ENCODE peak calls at places on chromosomes 13 and 19, in ten cellular contexts. One of them, this sample, is unnamed. For H3K27me3, the result is how much of the 10 kb centered on the place peaks cover.

GRCh38 chr19:39237200-39238184 is 7.3 kb downstream of the IFNL3 start:
- DNase-seq in iPS DF 6.9: no peak
- DNase-seq in heart left ventricle: no peak
- DNase-seq in naive thymus-derived CD4-positive, alpha-beta T cell: peak
- DNase-seq in CD8-positive, alpha-beta memory T cell: peak
- DNase-seq in body of pancreas: peak
- DNase-seq in ovary: no peak
- DNase-seq in neuronal stem cell: no peak
- DNase-seq in astrocyte: no peak
- DNase-seq in endothelial cell of umbilical vein: no peak
- DNase-seq in this sample: no peak

GRCh38 chr13:50244355-50244912 is 229.2 kb downstream of the KCNRG start:
- DNase-seq in iPS DF 6.9: no peak
- DNase-seq in heart left ventricle: no peak
- DNase-seq in naive thymus-derived CD4-positive, alpha-beta T cell: no peak
- DNase-seq in CD8-positive, alpha-beta memory T cell: no peak
- DNase-seq in body of pancreas: no peak
- DNase-seq in ovary: no peak
- DNase-seq in neuronal stem cell: no peak
- DNase-seq in astrocyte: peak
- DNase-seq in endothelial cell of umbilical vein: peak
- DNase-seq in this sample: no peak

GRCh38 chr19:2302319-2303208 is 5.4 kb downstream of the LINGO3 start:
- DNase-seq in iPS DF 6.9: no peak
- DNase-seq in heart left ventricle: peak
- DNase-seq in naive thymus-derived CD4-positive, alpha-beta T cell: peak
- DNase-seq in CD8-positive, alpha-beta memory T cell: no peak
- DNase-seq in body of pancreas: peak
- DNase-seq in ovary: no peak
- DNase-seq in neuronal stem cell: peak
- DNase-seq in astrocyte: peak
- DNase-seq in endothelial cell of umbilical vein: peak
- DNase-seq in this sample: no peak

GRCh38 chr13:76086729-76087128 is 450.6 kb downstream of the LMO7 start:
- DNase-seq in iPS DF 6.9: no peak
- DNase-seq in heart left ventricle: no peak
- DNase-seq in naive thymus-derived CD4-positive, alpha-beta T cell: no peak
- DNase-seq in CD8-positive, alpha-beta memory T cell: no peak
- DNase-seq in body of pancreas: no peak
- DNase-seq in ovary: no peak
- DNase-seq in neuronal stem cell: peak
- DNase-seq in astrocyte: no peak
- DNase-seq in endothelial cell of umbilical vein: no peak
- DNase-seq in this sample: no peak

GRCh38 chr19:5877869-5878268 is 7.5 kb upstream of the FUT5 start:
- DNase-seq in iPS DF 6.9: no peak
- DNase-seq in heart left ventricle: no peak
- DNase-seq in naive thymus-derived CD4-positive, alpha-beta T cell: no peak
- DNase-seq in CD8-positive, alpha-beta memory T cell: no peak
- DNase-seq in body of pancreas: no peak
- DNase-seq in ovary: no peak
- DNase-seq in neuronal stem cell: peak
- DNase-seq in astrocyte: no peak
- DNase-seq in endothelial cell of umbilical vein: no peak
- DNase-seq in this sample: no peak

GRCh38 chr19:12708641-12709040 is 12.2 kb upstream of the FBXW9 start:
- DNase-seq in iPS DF 6.9: no peak
- DNase-seq in heart left ventricle: no peak
- DNase-seq in naive thymus-derived CD4-positive, alpha-beta T cell: no peak
- DNase-seq in CD8-positive, alpha-beta memory T cell: no peak
- DNase-seq in body of pancreas: no peak
- DNase-seq in ovary: no peak
- DNase-seq in neuronal stem cell: no peak
- DNase-seq in astrocyte: no peak
- DNase-seq in endothelial cell of umbilical vein: no peak
- DNase-seq in this sample: no peak

GRCh38 chr13:89407357-89407756 is 1736.2 kb downstream of the SLITRK5 start:
- DNase-seq in iPS DF 6.9: no peak
- DNase-seq in heart left ventricle: no peak
- DNase-seq in naive thymus-derived CD4-positive, alpha-beta T cell: no peak
- DNase-seq in CD8-positive, alpha-beta memory T cell: no peak
- DNase-seq in body of pancreas: no peak
- DNase-seq in ovary: no peak
- DNase-seq in neuronal stem cell: no peak
- DNase-seq in astrocyte: no peak
- DNase-seq in endothelial cell of umbilical vein: no peak
- DNase-seq in this sample: no peak

GRCh38 chr19:9498183-9498902 is at the start of gene ZNF560:
- DNase-seq in iPS DF 6.9: peak
- DNase-seq in heart left ventricle: no peak
- DNase-seq in naive thymus-derived CD4-positive, alpha-beta T cell: no peak
- DNase-seq in CD8-positive, alpha-beta memory T cell: no peak
- DNase-seq in body of pancreas: no peak
- DNase-seq in ovary: peak
- DNase-seq in neuronal stem cell: no peak
- DNase-seq in astrocyte: peak
- DNase-seq in endothelial cell of umbilical vein: no peak
- DNase-seq in this sample: peak

GRCh38 chr19:19551862-19552192 is 13.8 kb downstream of the CILP2 start:
- DNase-seq in iPS DF 6.9: no peak
- DNase-seq in heart left ventricle: no peak
- DNase-seq in naive thymus-derived CD4-positive, alpha-beta T cell: no peak
- DNase-seq in CD8-positive, alpha-beta memory T cell: no peak
- DNase-seq in body of pancreas: no peak
- DNase-seq in ovary: no peak
- DNase-seq in neuronal stem cell: no peak
- DNase-seq in astrocyte: peak
- DNase-seq in endothelial cell of umbilical vein: no peak
- DNase-seq in this sample: no peak

GRCh38 chr13:38872693-38873092 is 117.9 kb downstream of the STOML3 start:
- DNase-seq in iPS DF 6.9: peak
- DNase-seq in heart left ventricle: no peak
- DNase-seq in naive thymus-derived CD4-positive, alpha-beta T cell: peak
- DNase-seq in CD8-positive, alpha-beta memory T cell: peak
- DNase-seq in body of pancreas: peak
- DNase-seq in ovary: peak
- DNase-seq in neuronal stem cell: peak
- DNase-seq in astrocyte: peak
- DNase-seq in endothelial cell of umbilical vein: peak
- DNase-seq in this sample: peak

GRCh38 chr13:52344108-52344507 is 61.9 kb downstream of the THSD1 start:
- DNase-seq in iPS DF 6.9: no peak
- DNase-seq in heart left ventricle: no peak
- DNase-seq in naive thymus-derived CD4-positive, alpha-beta T cell: no peak
- DNase-seq in CD8-positive, alpha-beta memory T cell: no peak
- DNase-seq in body of pancreas: no peak
- DNase-seq in ovary: no peak
- DNase-seq in neuronal stem cell: no peak
- DNase-seq in astrocyte: no peak
- DNase-seq in endothelial cell of umbilical vein: no peak
- DNase-seq in this sample: no peak

GRCh38 chr19:4414800-4415251 is 12.4 kb downstream of the CHAF1A start:
- DNase-seq in iPS DF 6.9: no peak
- DNase-seq in heart left ventricle: no peak
- DNase-seq in naive thymus-derived CD4-positive, alpha-beta T cell: no peak
- DNase-seq in CD8-positive, alpha-beta memory T cell: no peak
- DNase-seq in body of pancreas: no peak
- DNase-seq in ovary: peak
- DNase-seq in neuronal stem cell: no peak
- DNase-seq in astrocyte: no peak
- DNase-seq in endothelial cell of umbilical vein: no peak
- DNase-seq in this sample: no peak

GRCh38 chr19:7137120-7137519 is 67.6 kb downstream of the ZNF557 start:
- DNase-seq in iPS DF 6.9: no peak
- DNase-seq in heart left ventricle: no peak
- DNase-seq in naive thymus-derived CD4-positive, alpha-beta T cell: no peak
- DNase-seq in CD8-positive, alpha-beta memory T cell: no peak
- DNase-seq in body of pancreas: no peak
- DNase-seq in ovary: no peak
- DNase-seq in neuronal stem cell: no peak
- DNase-seq in astrocyte: no peak
- DNase-seq in endothelial cell of umbilical vein: no peak
- DNase-seq in this sample: no peak

GRCh38 chr13:111950697-111951096 is 116.3 kb upstream of the SOX1 start:
- DNase-seq in iPS DF 6.9: no peak
- DNase-seq in heart left ventricle: no peak
- DNase-seq in naive thymus-derived CD4-positive, alpha-beta T cell: no peak
- DNase-seq in CD8-positive, alpha-beta memory T cell: no peak
- DNase-seq in body of pancreas: no peak
- DNase-seq in ovary: no peak
- DNase-seq in neuronal stem cell: no peak
- DNase-seq in astrocyte: no peak
- DNase-seq in endothelial cell of umbilical vein: no peak
- DNase-seq in this sample: no peak

GRCh38 chr13:114166381-114167131 is 12.5 kb upstream of the CFAP97D2 start:
- DNase-seq in iPS DF 6.9: no peak
- DNase-seq in heart left ventricle: peak
- DNase-seq in naive thymus-derived CD4-positive, alpha-beta T cell: no peak
- DNase-seq in CD8-positive, alpha-beta memory T cell: no peak
- DNase-seq in body of pancreas: no peak
- DNase-seq in ovary: no peak
- DNase-seq in neuronal stem cell: no peak
- DNase-seq in astrocyte: no peak
- DNase-seq in endothelial cell of umbilical vein: no peak
- DNase-seq in this sample: peak

GRCh38 chr13:35729926-35730627 is 253.6 kb upstream of the MAB21L1 start:
- DNase-seq in iPS DF 6.9: no peak
- DNase-seq in heart left ventricle: peak
- DNase-seq in naive thymus-derived CD4-positive, alpha-beta T cell: no peak
- DNase-seq in CD8-positive, alpha-beta memory T cell: no peak
- DNase-seq in body of pancreas: no peak
- DNase-seq in ovary: no peak
- DNase-seq in neuronal stem cell: no peak
- DNase-seq in astrocyte: no peak
- DNase-seq in endothelial cell of umbilical vein: no peak
- DNase-seq in this sample: no peak

GRCh38 chr13:61880576-61881283 is 465.1 kb upstream of the PCDH20 start:
- DNase-seq in iPS DF 6.9: peak
- DNase-seq in heart left ventricle: no peak
- DNase-seq in naive thymus-derived CD4-positive, alpha-beta T cell: no peak
- DNase-seq in CD8-positive, alpha-beta memory T cell: no peak
- DNase-seq in body of pancreas: no peak
- DNase-seq in ovary: no peak
- DNase-seq in neuronal stem cell: no peak
- DNase-seq in astrocyte: no peak
- DNase-seq in endothelial cell of umbilical vein: peak
- DNase-seq in this sample: peak

GRCh38 chr19:5321851-5322681 is 18.5 kb downstream of the PTPRS start:
- DNase-seq in iPS DF 6.9: no peak
- DNase-seq in heart left ventricle: no peak
- DNase-seq in naive thymus-derived CD4-positive, alpha-beta T cell: peak
- DNase-seq in CD8-positive, alpha-beta memory T cell: no peak
- DNase-seq in body of pancreas: no peak
- DNase-seq in ovary: no peak
- DNase-seq in neuronal stem cell: no peak
- DNase-seq in astrocyte: no peak
- DNase-seq in endothelial cell of umbilical vein: no peak
- DNase-seq in this sample: no peak

GRCh38 chr19:4586691-4587090 is 27.2 kb upstream of the SEMA6B start:
- DNase-seq in iPS DF 6.9: no peak
- DNase-seq in heart left ventricle: no peak
- DNase-seq in naive thymus-derived CD4-positive, alpha-beta T cell: no peak
- DNase-seq in CD8-positive, alpha-beta memory T cell: no peak
- DNase-seq in body of pancreas: no peak
- DNase-seq in ovary: no peak
- DNase-seq in neuronal stem cell: no peak
- DNase-seq in astrocyte: no peak
- DNase-seq in endothelial cell of umbilical vein: no peak
- DNase-seq in this sample: no peak

GRCh38 chr13:71625183-71625582 is 241.8 kb downstream of the DACH1 start:
- DNase-seq in iPS DF 6.9: no peak
- DNase-seq in heart left ventricle: no peak
- DNase-seq in naive thymus-derived CD4-positive, alpha-beta T cell: no peak
- DNase-seq in CD8-positive, alpha-beta memory T cell: no peak
- DNase-seq in body of pancreas: no peak
- DNase-seq in ovary: no peak
- DNase-seq in neuronal stem cell: no peak
- DNase-seq in astrocyte: peak
- DNase-seq in endothelial cell of umbilical vein: peak
- DNase-seq in this sample: no peak

GRCh38 chr19:55088021-55088451 is 12.4 kb downstream of the EPS8L1 start:
- DNase-seq in iPS DF 6.9: no peak
- DNase-seq in heart left ventricle: no peak
- DNase-seq in naive thymus-derived CD4-positive, alpha-beta T cell: no peak
- DNase-seq in CD8-positive, alpha-beta memory T cell: no peak
- DNase-seq in body of pancreas: no peak
- DNase-seq in ovary: no peak
- DNase-seq in neuronal stem cell: no peak
- DNase-seq in astrocyte: no peak
- DNase-seq in endothelial cell of umbilical vein: no peak
- DNase-seq in this sample: no peak
- H3K4me3 ChIP-seq in iPS DF 6.9: no peak
- H3K4me3 ChIP-seq in heart left ventricle: peak
- H3K4me3 ChIP-seq in naive thymus-derived CD4-positive, alpha-beta T cell: no peak
- H3K4me3 ChIP-seq in CD8-positive, alpha-beta memory T cell: no peak
- H3K4me3 ChIP-seq in body of pancreas: no peak
- H3K4me3 ChIP-seq in ovary: no peak
- H3K4me3 ChIP-seq in neuronal stem cell: peak
- H3K4me3 ChIP-seq in astrocyte: peak
- H3K4me3 ChIP-seq in endothelial cell of umbilical vein: peak
- H3K4me3 ChIP-seq in this sample: no peak

GRCh38 chr19:1296575-1297271 is 11.1 kb downstream of the EFNA2 start:
- DNase-seq in iPS DF 6.9: no peak
- DNase-seq in heart left ventricle: no peak
- DNase-seq in naive thymus-derived CD4-positive, alpha-beta T cell: no peak
- DNase-seq in CD8-positive, alpha-beta memory T cell: no peak
- DNase-seq in body of pancreas: no peak
- DNase-seq in ovary: no peak
- DNase-seq in neuronal stem cell: no peak
- DNase-seq in astrocyte: no peak
- DNase-seq in endothelial cell of umbilical vein: no peak
- DNase-seq in this sample: no peak
- H3K27me3 ChIP-seq in iPS DF 6.9: under half
- H3K27me3 ChIP-seq in heart left ventricle: under half
- H3K27me3 ChIP-seq in naive thymus-derived CD4-positive, alpha-beta T cell: under half
- H3K27me3 ChIP-seq in CD8-positive, alpha-beta memory T cell: under half
- H3K27me3 ChIP-seq in body of pancreas: under half
- H3K27me3 ChIP-seq in ovary: under half
- H3K27me3 ChIP-seq in neuronal stem cell: under half
- H3K27me3 ChIP-seq in astrocyte: under half
- H3K27me3 ChIP-seq in endothelial cell of umbilical vein: under half
- H3K27me3 ChIP-seq in this sample: under half

GRCh38 chr13:110201114-110201513 is 105.8 kb downstream of the COL4A1 start:
- DNase-seq in iPS DF 6.9: no peak
- DNase-seq in heart left ventricle: no peak
- DNase-seq in naive thymus-derived CD4-positive, alpha-beta T cell: no peak
- DNase-seq in CD8-positive, alpha-beta memory T cell: no peak
- DNase-seq in body of pancreas: no peak
- DNase-seq in ovary: no peak
- DNase-seq in neuronal stem cell: no peak
- DNase-seq in astrocyte: no peak
- DNase-seq in endothelial cell of umbilical vein: no peak
- DNase-seq in this sample: no peak
- H3K4me3 ChIP-seq in iPS DF 6.9: no peak
- H3K4me3 ChIP-seq in heart left ventricle: no peak
- H3K4me3 ChIP-seq in naive thymus-derived CD4-positive, alpha-beta T cell: no peak
- H3K4me3 ChIP-seq in CD8-positive, alpha-beta memory T cell: no peak
- H3K4me3 ChIP-seq in body of pancreas: no peak
- H3K4me3 ChIP-seq in ovary: no peak
- H3K4me3 ChIP-seq in neuronal stem cell: no peak
- H3K4me3 ChIP-seq in astrocyte: no peak
- H3K4me3 ChIP-seq in endothelial cell of umbilical vein: no peak
- H3K4me3 ChIP-seq in this sample: no peak

GRCh38 chr19:1054102-1055027 is 12.6 kb upstream of the ARHGAP45 start:
- DNase-seq in iPS DF 6.9: no peak
- DNase-seq in heart left ventricle: no peak
- DNase-seq in naive thymus-derived CD4-positive, alpha-beta T cell: no peak
- DNase-seq in CD8-positive, alpha-beta memory T cell: no peak
- DNase-seq in body of pancreas: no peak
- DNase-seq in ovary: no peak
- DNase-seq in neuronal stem cell: no peak
- DNase-seq in astrocyte: no peak
- DNase-seq in endothelial cell of umbilical vein: no peak
- DNase-seq in this sample: no peak
- H3K27me3 ChIP-seq in iPS DF 6.9: under half
- H3K27me3 ChIP-seq in heart left ventricle: under half
- H3K27me3 ChIP-seq in naive thymus-derived CD4-positive, alpha-beta T cell: under half
- H3K27me3 ChIP-seq in CD8-positive, alpha-beta memory T cell: under half
- H3K27me3 ChIP-seq in body of pancreas: under half
- H3K27me3 ChIP-seq in ovary: under half
- H3K27me3 ChIP-seq in neuronal stem cell: under half
- H3K27me3 ChIP-seq in astrocyte: under half
- H3K27me3 ChIP-seq in endothelial cell of umbilical vein: under half
- H3K27me3 ChIP-seq in this sample: under half

This sample was measured in MG63.